ENCODE peak calls at places on chromosomes 4 and X, in four cellular contexts. R, O, L and S are unnamed samples.

GRCh38 chr4:5773271-5773555 is 62.2 kb downstream of the EVC start:
- DNase-seq in R (peak; percentile 98), O (no peak), L (no peak), S (peak; percentile 67)

GRCh38 chrX:119871245-119871598 is 311 bp downstream of the RNF113A start:
- DNase-seq in R (no peak), O (no peak), L (no peak), S (no peak)

GRCh38 chr4:163693776-163694175 is 199.3 kb downstream of the TMA16 start:
- DNase-seq in R (peak; percentile 51), O (no peak), L (no peak), S (peak; percentile 92)

GRCh38 chr4:113147498-113148231 is 98.2 kb downstream of the ANK2 start:
- DNase-seq in R (no peak), O (no peak), L (no peak), S (no peak)

GRCh38 chr4:153126137-153126536 is 78.1 kb upstream of the TRIM2 start:
- DNase-seq in R (no peak), O (no peak), L (no peak), S (no peak)

GRCh38 chr4:5940470-5941203 is 47.8 kb upstream of the CRMP1 start:
- DNase-seq in R (no peak), O (peak; percentile 13), L (no peak), S (peak; percentile 7)

GRCh38 chrX:113726898-113727297 is 857.0 kb upstream of the HTR2C start:
- DNase-seq in R (no peak), O (no peak), L (no peak), S (no peak)

GRCh38 chr4:129747756-129748155 is 651.8 kb downstream of the C4orf33 start:
- DNase-seq in R (no peak), O (no peak), L (no peak), S (no peak)

GRCh38 chrX:20144491-20144890 is 2.9 kb upstream of the EIF1AX start:
- DNase-seq in R (peak; percentile 73), O (no peak), L (no peak), S (peak; percentile 51)

GRCh38 chrX:152028611-152029010 is 54.1 kb upstream of the GABRE start:
- DNase-seq in R (no peak), O (no peak), L (no peak), S (no peak)

GRCh38 chr4:127856485-127857447 is 23.9 kb upstream of the PLK4 start:
- DNase-seq in R (peak; percentile 94), O (no peak), L (no peak), S (peak; percentile 95)

GRCh38 chrX:152865232-152865920 is 32.5 kb upstream of the ZNF185 start:
- DNase-seq in R (no peak), O (no peak), L (no peak), S (no peak)

GRCh38 chr4:109406337-109406931 is 27.2 kb upstream of the SEC24B start:
- DNase-seq in R (peak; percentile 49), O (peak; percentile 59), L (no peak), S (peak; percentile 55)

GRCh38 chr4:14928035-14928434 is 74.2 kb upstream of the CPEB2 start:
- DNase-seq in R (no peak), O (no peak), L (no peak), S (no peak)

GRCh38 chr4:59729321-59729720 is 1470.8 kb upstream of the ADGRL3 start:
- DNase-seq in R (no peak), O (no peak), L (no peak), S (no peak)

GRCh38 chr4:70903282-70903603 is 1.1 kb downstream of the MOB1B start:
- DNase-seq in R (peak; percentile 5), O (no peak), L (no peak), S (no peak)

GRCh38 chrX:43644124-43644701 is 11.9 kb upstream of the MAOA start:
- DNase-seq in R (peak; percentile 89), O (no peak), L (no peak), S (peak; percentile 77)

GRCh38 chr4:183852910-183853555 is 52.1 kb upstream of the STOX2 start:
- DNase-seq in R (peak; percentile 76), O (no peak), L (no peak), S (no peak)

GRCh38 chr4:183635333-183635732 is 23.7 kb downstream of the RWDD4 start:
- DNase-seq in R (no peak), O (no peak), L (peak; percentile 13), S (no peak)

GRCh38 chr4:14069871-14070270 is 442.3 kb upstream of the BOD1L1 start:
- DNase-seq in R (no peak), O (no peak), L (no peak), S (no peak)

GRCh38 chrX:152245231-152245630 is 106.9 kb upstream of the MAGEA10 start:
- DNase-seq in R (peak; percentile 0), O (no peak), L (no peak), S (peak; percentile 39)

GRCh38 chr4:47577779-47578553 is 92.9 kb downstream of the ATP10D start:
- DNase-seq in R (no peak), O (no peak), L (peak; percentile 16), S (no peak)

GRCh38 chr4:185624248-185624568 is 88.9 kb upstream of the PDLIM3 start:
- DNase-seq in R (no peak), O (no peak), L (no peak), S (no peak)

GRCh38 chrX:148600131-148600530 is 99.7 kb downstream of the AFF2 start:
- DNase-seq in R (no peak), O (no peak), L (no peak), S (no peak)

GRCh38 chr4:110184124-110184790 is 14.2 kb downstream of the ELOVL6 start:
- DNase-seq in R (peak; percentile 39), O (no peak), L (no peak), S (peak; percentile 61)

GRCh38 chr4:76993787-76994641 is 44.5 kb downstream of the SEPTIN11 start:
- DNase-seq in R (no peak), O (no peak), L (no peak), S (no peak)

GRCh38 chr4:147828361-147828760 is 96.5 kb downstream of the ARHGAP10 start:
- DNase-seq in R (peak; percentile 75), O (no peak), L (no peak), S (peak; percentile 33)

GRCh38 chrX:45404206-45404605 is 203.5 kb upstream of the DIPK2B start:
- DNase-seq in R (no peak), O (no peak), L (no peak), S (no peak)

GRCh38 chrX:130260316-130260715 is 8.4 kb downstream of the ZNF280C start:
- DNase-seq in R (no peak), O (peak; percentile 4), L (no peak), S (peak; percentile 63)

GRCh38 chrX:11766487-11766886 is 8.4 kb downstream of the MSL3 start:
- DNase-seq in R (no peak), O (no peak), L (no peak), S (no peak)

GRCh38 chr4:38904090-38904666 is 36.6 kb downstream of the FAM114A1 start:
- DNase-seq in R (no peak), O (no peak), L (no peak), S (no peak)

GRCh38 chr4:124428648-124429047 is 283.9 kb downstream of the ANKRD50 start:
- DNase-seq in R (no peak), O (no peak), L (no peak), S (no peak)
- H3K27ac ChIP-seq in R (no peak overlapping the region), O (no peak overlapping the region), L (no peak overlapping the region), S (no peak overlapping the region)

DNA sequence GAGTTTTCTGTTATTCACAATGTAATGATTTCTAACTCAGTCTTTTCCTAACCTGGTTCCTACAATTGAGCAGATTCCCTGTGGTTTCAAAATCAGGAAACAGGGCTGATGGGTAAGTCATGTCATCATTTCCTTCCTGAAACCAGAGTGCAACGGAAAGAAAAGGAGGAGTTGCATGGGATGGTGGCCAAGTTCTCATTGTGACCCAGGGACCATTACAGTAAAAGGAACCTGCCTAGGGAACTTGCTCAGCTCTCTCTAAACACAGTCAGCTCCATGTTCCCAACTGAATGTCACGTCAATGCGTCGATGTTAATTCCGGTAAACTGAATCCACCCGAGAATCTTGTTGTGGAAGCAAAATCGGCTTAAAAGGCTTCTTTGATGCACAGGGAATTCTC is 51.2 kb downstream of the LGI2 start:
- DNase-seq in R (no peak), O (no peak), L (peak; percentile 85), S (no peak)
- H3K27ac ChIP-seq in R (no peak overlapping the region), O (no peak overlapping the region), L (peak overlapping the region; percentile 66), S (no peak overlapping the region)

GRCh38 chrX:71637848-71638247 is 19.5 kb upstream of the CXCR3 start:
- DNase-seq in R (no peak), O (no peak), L (no peak), S (peak; percentile 23)

GRCh38 chrX:71636438-71637252 is 18.3 kb upstream of the CXCR3 start:
- DNase-seq in R (no peak), O (no peak), L (no peak), S (no peak)

GRCh38 chrX:71637253-71637618 is 18.9 kb upstream of the CXCR3 start:
- DNase-seq in R (no peak), O (no peak), L (no peak), S (peak; percentile 10)

GRCh38 chrX:71640002-71640401 is 21.7 kb upstream of the CXCR3 start:
- DNase-seq in R (no peak), O (no peak), L (no peak), S (no peak)

GRCh38 chrX:71638409-71638808 is 20.1 kb upstream of the CXCR3 start:
- DNase-seq in R (no peak), O (no peak), L (no peak), S (no peak)
- H3K27ac ChIP-seq in R (no peak overlapping the region), O (no peak overlapping the region), L (no peak overlapping the region), S (no peak overlapping the region)

DNA sequence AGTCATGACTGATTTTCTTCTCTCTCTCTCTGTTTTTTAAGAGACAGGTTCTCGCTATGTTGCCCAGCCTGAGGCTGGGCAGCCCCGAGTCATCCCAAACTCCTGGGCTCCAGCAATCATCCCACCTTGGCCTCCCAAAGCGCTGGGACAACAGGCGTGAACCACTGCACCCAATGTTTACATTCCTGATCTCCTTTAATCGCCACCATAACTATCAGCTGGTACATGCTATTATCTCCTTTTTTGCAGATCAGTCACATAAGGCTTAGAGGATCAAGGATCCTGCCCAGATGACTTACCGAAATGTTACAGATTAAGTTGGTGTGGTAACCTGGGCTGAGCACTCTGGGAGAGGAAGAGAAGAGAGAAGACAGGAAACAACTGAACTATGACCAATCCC is 1.5 kb upstream of the USP46 start:
- DNase-seq in R (no peak), O (no peak), L (no peak), S (no peak)
- H3K27ac ChIP-seq in R (no peak overlapping the region), O (no peak overlapping the region), L (peak overlapping the region; percentile 98), S (no peak overlapping the region)

DNA sequence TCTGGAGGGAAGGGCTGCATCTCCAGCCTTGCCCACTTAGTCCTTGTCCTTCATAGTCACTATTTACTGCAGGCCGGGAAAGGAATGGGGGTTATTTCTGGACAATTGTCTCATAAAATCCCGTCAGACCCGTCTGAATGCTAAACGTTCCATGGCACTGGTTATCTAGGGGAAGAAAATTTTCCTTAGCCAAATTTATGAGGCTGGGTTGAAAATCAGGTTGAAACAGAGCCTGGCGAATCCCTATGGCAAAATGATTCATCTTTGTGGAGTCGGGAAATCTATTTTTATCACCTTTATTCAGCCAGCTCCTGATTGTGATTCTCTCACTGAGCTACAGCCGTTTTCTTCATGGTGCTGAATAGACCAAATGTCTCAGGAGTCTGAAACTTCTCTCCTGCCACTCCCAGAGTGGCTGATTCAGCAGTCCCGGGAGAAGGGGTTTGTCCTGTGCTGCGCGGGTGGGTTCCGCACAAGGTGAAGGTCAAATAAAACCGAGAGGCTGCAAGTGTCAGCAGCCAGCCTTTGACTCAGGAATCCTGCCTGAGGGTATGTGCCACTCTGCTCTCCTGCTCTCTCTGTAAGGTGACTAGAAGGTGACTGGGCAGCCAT is 1.0 kb downstream of the LIMCH1 start:
- DNase-seq in R (peak; percentile 15), O (no peak), L (peak; percentile 27), S (peak; percentile 50)
- H3K27ac ChIP-seq in R (no peak overlapping the region), O (no peak overlapping the region), L (peak overlapping the region; percentile 84), S (no peak overlapping the region)

GRCh38 chr4:86038037-86038436 is 321.8 kb downstream of the MAPK10 start:
- DNase-seq in R (no peak), O (no peak), L (no peak), S (no peak)
- H3K27ac ChIP-seq in R (no peak overlapping the region), O (no peak overlapping the region), L (no peak overlapping the region), S (no peak overlapping the region)